ENCODE peak calls at places on chromosomes 12 and 14, in eight cellular contexts. G is lower leg skin, V is cardiac muscle cell, N is fibroblast of lung, R is SK-N-SH, S is cardiac fibroblast, Q is foreskin fibroblast, P is GM12878. I is an unnamed sample.

GRCh38 chr12:5964913-5965900 is 20.1 kb upstream of the ANO2 start:
- DNase-seq in S (no peak), R (no peak), V (no peak), G (no peak), N (no peak), P (no peak), Q (no peak), I (no peak)

GRCh38 chr12:49661191-49661590 is 37.8 kb downstream of the PRPF40B start:
- DNase-seq in N (no peak), S (no peak), Q (no peak), R (no peak), P (no peak), V (no peak), G (no peak), I (peak)

GRCh38 chr12:116455540-116456306 is 103.5 kb upstream of the MAP1LC3B2 start:
- DNase-seq in N (peak), V (peak), Q (peak), G (peak), R (peak), P (no peak), S (peak), I (no peak)

GRCh38 chr12:128365831-128366231 is 98.9 kb downstream of the TMEM132C start:
- DNase-seq in R (no peak), V (peak), G (no peak), Q (no peak), P (no peak), S (no peak), N (no peak), I (no peak)

GRCh38 chr14:61472025-61472672 is 150.8 kb downstream of the PRKCH start:
- DNase-seq in Q (peak), P (no peak), R (peak), N (peak), V (peak), S (peak), G (no peak), I (no peak)

GRCh38 chr12:2919249-2919648 is 28.6 kb downstream of the TULP3 start:
- DNase-seq in S (no peak), P (no peak), N (no peak), Q (no peak), G (no peak), V (no peak), R (no peak), I (no peak)

GRCh38 chr14:64000749-64001148 is 147.9 kb downstream of the SYNE2 start:
- DNase-seq in G (no peak), Q (no peak), N (no peak), P (no peak), V (no peak), R (no peak), S (no peak), I (no peak)

GRCh38 chr12:53781218-53781801 is 29.5 kb upstream of the CISTR start:
- DNase-seq in R (no peak), N (no peak), V (no peak), P (no peak), S (no peak), Q (peak), G (no peak), I (no peak)

GRCh38 chr14:52835122-52835903 is 43.9 kb upstream of the GNPNAT1 start:
- DNase-seq in P (no peak), Q (peak), S (peak), N (peak), G (peak), V (peak), R (peak), I (no peak)

GRCh38 chr12:52191841-52192791 is at the start of gene KRT80:
- DNase-seq in N (peak), P (no peak), V (peak), G (peak), S (peak), R (peak), Q (peak), I (no peak)

GRCh38 chr12:122726056-122726558 is 4.5 kb downstream of the HCAR1 start:
- DNase-seq in G (no peak), S (no peak), Q (no peak), N (peak), R (no peak), P (peak), V (no peak), I (no peak)

GRCh38 chr12:122944588-122944987 is 21.7 kb downstream of the ABCB9 start:
- DNase-seq in V (peak), P (no peak), S (peak), Q (peak), G (no peak), R (no peak), N (peak), I (no peak)

DNA sequence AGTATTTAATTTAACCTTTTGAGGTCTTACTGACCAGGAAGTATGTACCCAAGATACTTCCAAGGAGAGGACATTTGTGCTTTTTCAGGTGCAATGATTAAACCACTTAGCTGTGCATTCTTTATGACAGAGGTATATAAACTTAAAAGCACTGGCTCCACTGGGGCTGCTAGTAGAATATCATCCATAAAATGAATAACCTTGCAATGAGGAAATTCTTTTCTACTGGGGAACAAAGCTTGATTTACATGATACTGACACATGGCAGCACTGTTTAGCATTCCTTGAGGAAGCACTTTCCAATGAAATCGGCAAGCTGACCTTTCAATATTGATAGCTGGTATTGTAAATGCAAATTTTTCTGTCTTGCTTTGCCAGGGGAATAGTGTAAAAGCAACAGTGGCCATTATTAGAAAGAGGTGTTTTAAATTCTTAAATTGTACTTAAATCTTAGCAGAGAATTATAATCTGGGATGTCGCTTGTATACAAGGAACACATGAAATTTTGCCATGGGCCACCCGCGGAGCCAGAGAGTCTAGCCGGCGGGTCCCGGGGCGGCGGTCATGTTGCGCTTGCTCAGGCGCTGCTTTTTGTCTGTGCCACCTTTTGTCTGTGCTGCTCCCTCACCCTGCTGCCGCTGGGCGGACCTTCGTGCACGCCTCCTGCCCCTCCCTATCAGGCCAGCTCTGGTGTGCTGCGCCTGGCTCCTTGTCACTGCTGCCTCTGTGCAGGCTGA is 20.9 kb upstream of the BLTP3B start:
- DNase-seq in V (peak), G (peak), N (peak), R (peak), P (no peak), Q (peak), S (peak), I (no peak)
- TF ChIP-seq CTCF in V (peak), G (no peak), N (no peak), R (peak), P (peak), Q (no peak), S (peak), I (no peak)

DNA sequence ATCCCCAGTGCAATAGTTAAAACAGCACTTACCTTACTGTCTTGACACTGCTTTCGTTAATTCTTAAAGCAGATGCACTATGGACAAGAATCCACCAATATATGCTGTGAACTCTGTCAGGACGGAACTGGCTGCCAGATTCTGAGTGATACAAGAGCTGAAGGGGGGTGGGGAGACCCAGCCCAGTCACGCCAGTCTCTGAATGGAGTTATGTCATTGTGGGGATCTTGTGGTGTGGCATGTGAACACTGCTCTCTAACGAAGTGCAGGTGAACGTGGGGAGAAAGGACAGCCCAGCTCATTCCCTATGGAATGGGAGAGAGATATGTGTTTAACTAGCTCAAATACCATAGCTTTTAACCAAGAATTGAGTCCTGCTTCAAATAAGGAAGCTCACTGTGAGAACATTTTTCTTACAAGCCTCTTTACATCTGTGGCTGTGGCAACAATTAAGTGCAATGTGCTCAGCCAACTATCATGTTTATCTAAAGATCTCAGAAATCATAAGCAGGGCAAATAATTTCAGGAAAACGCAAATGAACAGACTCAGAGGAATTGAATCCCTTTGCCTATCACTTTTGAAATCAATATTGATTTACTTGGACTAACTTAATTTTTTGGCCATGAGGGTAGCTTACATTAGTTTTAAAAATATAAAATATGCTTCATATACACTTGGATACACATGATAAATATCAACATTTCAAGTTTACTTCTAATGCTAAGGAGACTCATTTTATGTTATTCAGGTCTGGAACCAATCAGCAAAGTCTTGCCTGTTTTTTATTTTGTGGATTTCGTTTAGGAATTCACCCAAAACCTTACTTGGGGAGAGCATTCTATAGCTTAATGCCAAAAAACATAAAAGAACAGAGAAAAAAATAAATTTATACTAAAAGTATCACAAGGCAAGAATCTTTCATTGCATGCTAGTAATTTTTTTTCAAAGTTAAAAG is at the start of gene LUM:
- DNase-seq in P (no peak), R (peak), G (peak), V (peak), S (peak), N (peak), Q (peak), I (no peak)
- H3K4me3 ChIP-seq in P (no peak), R (peak), G (no peak), V (no peak), S (peak), N (peak), Q (peak), I (no peak)

DNA sequence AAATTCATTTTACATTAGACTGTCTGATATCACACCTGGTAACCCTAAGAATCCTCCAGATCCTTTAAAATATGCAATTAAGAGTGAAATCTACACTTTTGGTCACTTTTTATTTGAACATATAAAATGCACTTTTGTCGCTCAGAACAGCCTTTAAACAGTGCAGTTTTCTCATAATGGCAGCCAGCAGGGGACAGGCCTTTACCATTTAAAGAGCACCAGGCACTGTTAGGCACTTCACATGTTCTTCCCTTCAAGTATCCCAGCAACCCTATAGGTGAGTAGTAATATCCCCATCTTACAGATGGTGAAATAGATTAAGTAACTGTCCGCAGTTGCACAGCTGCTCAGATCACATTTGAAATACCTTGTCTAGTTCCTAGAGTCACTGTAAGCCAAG is 11.3 kb upstream of the SAMD4A start:
- DNase-seq in R (no peak), G (no peak), V (no peak), P (no peak), S (no peak), Q (no peak), N (no peak), I (no peak)
- TF ChIP-seq CTCF in R (peak), G (no peak), V (peak), P (no peak), S (peak), Q (peak), N (peak), I (no peak)

GRCh38 chr14:73244541-73244940 is 7.2 kb downstream of the PAPLN start:
- DNase-seq in P (no peak), G (no peak), V (no peak), Q (no peak), R (peak), N (no peak), S (no peak), I (no peak)

GRCh38 chr14:73248294-73248868 is 11.1 kb downstream of the PAPLN start:
- DNase-seq in R (no peak), P (peak), V (no peak), S (peak), N (peak), Q (peak), G (no peak), I (peak)

GRCh38 chr14:73245401-73246325 is 8.4 kb downstream of the PAPLN start:
- DNase-seq in G (no peak), Q (peak), N (peak), S (peak), R (peak), P (no peak), V (peak), I (no peak)

GRCh38 chr14:73249108-73249507 is 11.8 kb downstream of the PAPLN start:
- DNase-seq in G (no peak), V (no peak), P (no peak), Q (no peak), N (no peak), S (no peak), R (no peak), I (no peak)

GRCh38 chr14:73246387-73247150 is 9.3 kb downstream of the PAPLN start:
- DNase-seq in V (no peak), P (no peak), Q (no peak), N (no peak), S (no peak), R (peak), G (no peak), I (no peak)
- H3K4me3 ChIP-seq in V (peak), P (peak), Q (peak), N (peak), S (peak), R (no peak), G (no peak), I (peak)

GRCh38 chr12:114003286-114003685 is 37.2 kb upstream of the RBM19 start:
- DNase-seq in N (no peak), R (no peak), G (no peak), V (no peak), P (no peak), Q (no peak), S (no peak), I (no peak)

GRCh38 chr12:114001731-114002340 is 35.7 kb upstream of the RBM19 start:
- DNase-seq in G (no peak), N (no peak), P (no peak), S (no peak), Q (no peak), R (no peak), V (no peak), I (no peak)

GRCh38 chr12:114004402-114004801 is 38.3 kb upstream of the RBM19 start:
- DNase-seq in Q (no peak), G (no peak), V (no peak), P (no peak), R (no peak), S (no peak), N (no peak), I (no peak)

GRCh38 chr12:114011711-114012110 is 45.6 kb upstream of the RBM19 start:
- DNase-seq in R (no peak), Q (no peak), P (no peak), G (no peak), S (no peak), N (no peak), V (no peak), I (no peak)

GRCh38 chr12:114006482-114007425 is 40.6 kb upstream of the RBM19 start:
- DNase-seq in V (no peak), Q (no peak), P (no peak), G (no peak), S (no peak), N (no peak), R (no peak), I (no peak)
- TF ChIP-seq CTCF in V (no peak), Q (no peak), P (no peak), G (no peak), S (no peak), N (no peak), R (no peak), I (no peak)